ENCODE peak calls at places on chromosomes 6 and 20, in five cellular contexts. One of them, this sample, is unnamed.

GRCh38 chr20:11716239-11716944 is 201.3 kb upstream of the BTBD3 start:
- DNase-seq in iris pigment epithelial cell: peak
- DNase-seq in NCI-H345: no peak
- DNase-seq in CD4-positive, alpha-beta memory T cell: no peak
- DNase-seq in CD8-positive, alpha-beta T cell: no peak
- DNase-seq in this sample: no peak

GRCh38 chr20:33275215-33275614 is 7.8 kb upstream of the BPIFB1 start:
- DNase-seq in NCI-H345: no peak
- DNase-seq in CD4-positive, alpha-beta memory T cell: no peak
- DNase-seq in CD8-positive, alpha-beta T cell: no peak
- DNase-seq in iris pigment epithelial cell: no peak
- DNase-seq in this sample: no peak

GRCh38 chr6:169292340-169293124 is 38.9 kb upstream of the THBS2 start:
- DNase-seq in iris pigment epithelial cell: peak
- DNase-seq in CD4-positive, alpha-beta memory T cell: no peak
- DNase-seq in CD8-positive, alpha-beta T cell: no peak
- DNase-seq in NCI-H345: peak
- DNase-seq in this sample: no peak

GRCh38 chr6:11732036-11732545 is 46.5 kb downstream of the ADTRP start:
- DNase-seq in CD8-positive, alpha-beta T cell: peak
- DNase-seq in CD4-positive, alpha-beta memory T cell: no peak
- DNase-seq in NCI-H345: no peak
- DNase-seq in iris pigment epithelial cell: peak
- DNase-seq in this sample: peak

GRCh38 chr20:1887321-1887720 is 7.9 kb upstream of the SIRPA start:
- DNase-seq in NCI-H345: no peak
- DNase-seq in CD8-positive, alpha-beta T cell: no peak
- DNase-seq in iris pigment epithelial cell: no peak
- DNase-seq in CD4-positive, alpha-beta memory T cell: no peak
- DNase-seq in this sample: peak

GRCh38 chr6:126721581-126722145 is 381.7 kb downstream of the CENPW start:
- DNase-seq in iris pigment epithelial cell: peak
- DNase-seq in CD4-positive, alpha-beta memory T cell: no peak
- DNase-seq in NCI-H345: no peak
- DNase-seq in CD8-positive, alpha-beta T cell: no peak
- DNase-seq in this sample: no peak

GRCh38 chr6:13980534-13980933 is 55.8 kb downstream of the RNF182 start:
- DNase-seq in iris pigment epithelial cell: no peak
- DNase-seq in NCI-H345: no peak
- DNase-seq in CD8-positive, alpha-beta T cell: no peak
- DNase-seq in CD4-positive, alpha-beta memory T cell: no peak
- DNase-seq in this sample: no peak

GRCh38 chr6:105591053-105591452 is 188.2 kb upstream of the PREP start:
- DNase-seq in CD8-positive, alpha-beta T cell: no peak
- DNase-seq in NCI-H345: no peak
- DNase-seq in CD4-positive, alpha-beta memory T cell: peak
- DNase-seq in iris pigment epithelial cell: peak
- DNase-seq in this sample: no peak

GRCh38 chr6:97218912-97219311 is 64.1 kb downstream of the MMS22L start:
- DNase-seq in iris pigment epithelial cell: no peak
- DNase-seq in CD4-positive, alpha-beta memory T cell: no peak
- DNase-seq in NCI-H345: no peak
- DNase-seq in CD8-positive, alpha-beta T cell: no peak
- DNase-seq in this sample: no peak

GRCh38 chr6:34745277-34746103 is 11.8 kb upstream of the SNRPC start:
- DNase-seq in CD8-positive, alpha-beta T cell: no peak
- DNase-seq in iris pigment epithelial cell: peak
- DNase-seq in NCI-H345: no peak
- DNase-seq in CD4-positive, alpha-beta memory T cell: no peak
- DNase-seq in this sample: peak

GRCh38 chr6:132459605-132459952 is 53.3 kb downstream of the STX7 start:
- DNase-seq in CD4-positive, alpha-beta memory T cell: no peak
- DNase-seq in NCI-H345: no peak
- DNase-seq in iris pigment epithelial cell: no peak
- DNase-seq in CD8-positive, alpha-beta T cell: no peak
- DNase-seq in this sample: no peak

GRCh38 chr6:150290429-150290828 is 78.4 kb upstream of the IYD start:
- DNase-seq in CD4-positive, alpha-beta memory T cell: no peak
- DNase-seq in NCI-H345: no peak
- DNase-seq in CD8-positive, alpha-beta T cell: no peak
- DNase-seq in iris pigment epithelial cell: peak
- DNase-seq in this sample: no peak

This sample was measured in mucosa of descending colon.